ENCODE peak calls at places on chromosomes 7 and 10, in seven cellular contexts. M is H7; Q is brain microvascular endothelial cell; B is stimulated activated naive CD8-positive, alpha-beta T cell treated with anti-CD3 and anti-CD28 coated beads, Interleukin-15, amount 100 ng/mL, for 72 hours; A is GM12865; E is astrocyte; T is A172. W is an unnamed sample.

GRCh38 chr10:125788156-125789034 is 12.8 kb upstream of the MMP21 start:
- DNase-seq in E (no peak), M (peak), T (no peak), A (peak), B (no peak), Q (no peak), W (no peak)

GRCh38 chr7:134804351-134804750 is 24.9 kb downstream of the CALD1 start:
- DNase-seq in E (peak), A (no peak), Q (peak), M (no peak), B (no peak), T (peak), W (no peak)

GRCh38 chr7:128937647-128938523 is at the start of gene IRF5:
- DNase-seq in E (no peak), T (peak), A (peak), M (peak), B (peak), Q (no peak), W (peak)

GRCh38 chr7:74525881-74526280 is 72.2 kb downstream of the GTF2IRD1 start:
- DNase-seq in M (peak), A (no peak), T (no peak), B (no peak), E (no peak), Q (no peak), W (no peak)

GRCh38 chr10:35770817-35771355 is 128.8 kb upstream of the FZD8 start:
- DNase-seq in A (no peak), T (no peak), Q (no peak), B (no peak), M (peak), E (no peak), W (no peak)

GRCh38 chr7:54664235-54665228 is 94.5 kb downstream of the SEC61G start:
- DNase-seq in A (peak), E (peak), T (peak), Q (peak), B (peak), M (peak), W (peak)

GRCh38 chr10:116274141-116274861 is 1.3 kb upstream of the GFRA1 start:
- DNase-seq in E (no peak), Q (no peak), M (peak), A (no peak), B (no peak), T (peak), W (peak)

GRCh38 chr10:7409732-7410168 is 1.1 kb downstream of the SFMBT2 start:
- DNase-seq in Q (no peak), M (peak), E (no peak), B (peak), A (peak), T (no peak), W (no peak)

GRCh38 chr7:127632276-127632910 is 14.5 kb upstream of the PAX4 start:
- DNase-seq in B (no peak), Q (peak), E (peak), A (no peak), M (no peak), T (no peak), W (no peak)

GRCh38 chr7:136998495-136998894 is 130.0 kb downstream of the CHRM2 start:
- DNase-seq in A (no peak), B (no peak), E (peak), Q (peak), T (no peak), M (no peak), W (no peak)

GRCh38 chr7:26135551-26135950 is 16.4 kb upstream of the NFE2L3 start:
- DNase-seq in Q (no peak), T (no peak), B (no peak), A (no peak), M (no peak), E (no peak), W (no peak)

GRCh38 chr7:75611557-75612178 is 119.5 kb downstream of the SPDYE5 start:
- DNase-seq in B (no peak), M (peak), Q (no peak), E (no peak), A (no peak), T (no peak), W (no peak)

GRCh38 chr7:158926348-158926747 is 70.0 kb downstream of the DYNC2I1 start:
- DNase-seq in A (no peak), M (no peak), E (no peak), B (no peak), Q (no peak), T (no peak), W (no peak)

GRCh38 chr7:68892211-68892610 is 706.1 kb upstream of the AUTS2 start:
- DNase-seq in T (peak), A (no peak), E (peak), B (no peak), M (no peak), Q (no peak), W (no peak)

GRCh38 chr10:120253131-120253530 is 203.9 kb upstream of the PLPP4 start:
- DNase-seq in B (no peak), T (no peak), Q (no peak), M (peak), E (no peak), A (no peak), W (no peak)

GRCh38 chr10:22252286-22252800 is 34.5 kb upstream of the EBLN1 start:
- DNase-seq in A (peak), E (peak), T (no peak), M (peak), Q (no peak), B (peak), W (no peak)